ENCODE peak calls at places on chromosomes 13 and 19, in five cellular contexts. I, Z, J, E and P are unnamed samples.

GRCh38 chr19:45717983-45718650 is 12.6 kb downstream of the FBXO46 start:
- DNase-seq in I (no peak), Z (no peak), J (no peak), E (no peak), P (peak; percentile 83)

GRCh38 chr19:39941615-39942507 is 7.4 kb upstream of the FCGBP start:
- DNase-seq in I (no peak), Z (no peak), J (no peak), E (no peak), P (no peak)

GRCh38 chr13:83340170-83340569 is 542.1 kb downstream of the SLITRK1 start:
- DNase-seq in I (no peak), Z (no peak), J (no peak), E (no peak), P (no peak)

GRCh38 chr13:90884066-90884465 is 463.4 kb upstream of the MIR17HG start:
- DNase-seq in I (no peak), Z (no peak), J (no peak), E (no peak), P (no peak)

GRCh38 chr13:39916330-39916729 is 260.9 kb downstream of the COG6 start:
- DNase-seq in I (no peak), Z (no peak), J (no peak), E (no peak), P (no peak)

GRCh38 chr19:3184847-3185481 is 766 bp upstream of the NCLN start:
- DNase-seq in I (no peak), Z (no peak), J (no peak), E (no peak), P (peak; percentile 89)

GRCh38 chr13:87676254-87677042 is 5.3 kb downstream of the SLITRK5 start:
- DNase-seq in I (peak; percentile 56), Z (peak; percentile 10), J (no peak), E (no peak), P (no peak)

GRCh38 chr13:46202188-46202795 is 9.4 kb upstream of the LRRC63 start:
- DNase-seq in I (no peak), Z (no peak), J (no peak), E (no peak), P (no peak)

GRCh38 chr13:26442541-26442940 is 114.9 kb upstream of the WASF3 start:
- DNase-seq in I (no peak), Z (no peak), J (no peak), E (no peak), P (no peak)

GRCh38 chr13:35213911-35214310 is 262.6 kb downstream of the MAB21L1 start:
- DNase-seq in I (no peak), Z (no peak), J (no peak), E (no peak), P (no peak)

GRCh38 chr13:35219021-35219420 is 257.5 kb downstream of the MAB21L1 start:
- DNase-seq in I (no peak), Z (no peak), J (no peak), E (no peak), P (no peak)
- TF ChIP-seq POLR2AphosphoS5 in I (no peak), Z (no peak), J (no peak), E (no peak), P (no peak)

DNA sequence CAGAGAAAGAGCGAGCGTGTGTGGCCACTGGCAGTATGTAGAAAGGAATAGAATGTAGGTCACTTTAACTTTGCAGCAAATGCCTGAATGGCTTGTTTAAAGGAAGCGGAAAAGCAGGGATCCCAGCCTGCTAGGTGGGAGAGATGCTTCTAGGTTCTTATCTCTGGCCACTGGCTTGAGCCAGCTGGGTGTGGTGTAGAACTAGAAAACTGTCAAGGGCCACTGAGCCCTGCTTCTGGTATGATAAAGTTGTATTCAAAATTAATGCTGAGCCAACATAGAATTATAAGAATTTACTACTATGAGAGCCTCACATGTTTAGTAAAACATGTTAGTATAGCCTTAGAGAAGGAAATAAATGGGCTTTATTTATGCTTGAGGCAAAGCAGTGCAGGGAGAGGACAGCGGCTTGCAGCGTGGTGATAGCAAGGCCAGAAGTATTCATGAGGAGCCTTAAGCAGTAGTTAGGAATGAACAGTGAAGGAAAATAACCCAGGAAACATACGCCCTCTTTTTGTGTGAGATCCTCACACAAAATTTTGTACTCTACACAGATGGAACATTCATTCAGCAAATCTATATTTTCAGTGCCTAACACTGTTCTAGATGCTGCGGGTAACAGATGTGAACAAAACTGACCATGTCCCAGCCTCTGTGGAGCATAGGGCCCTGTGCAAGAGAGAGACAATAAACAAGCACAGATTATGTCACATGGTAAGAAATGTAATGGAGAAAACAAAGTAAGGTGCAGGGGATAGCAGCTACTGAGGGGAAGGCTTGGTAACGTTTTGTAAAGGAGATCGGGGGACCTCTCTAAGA is 863.2 kb downstream of the DIAPH3 start:
- DNase-seq in I (no peak), Z (no peak), J (no peak), E (no peak), P (no peak)
- TF ChIP-seq POLR2AphosphoS5 in I (no peak), Z (no peak), J (no peak), E (no peak), P (no peak)

GRCh38 chr13:100089633-100090032 is 740 bp downstream of the PCCA start:
- DNase-seq in I (no peak), Z (no peak), J (no peak), E (no peak), P (no peak)

GRCh38 chr13:100090861-100091260 is 2.0 kb downstream of the PCCA start:
- DNase-seq in I (no peak), Z (no peak), J (no peak), E (no peak), P (no peak)

GRCh38 chr13:100088282-100088647 is 628 bp upstream of the PCCA start:
- DNase-seq in I (peak; percentile 55), Z (no peak), J (no peak), E (no peak), P (no peak)

GRCh38 chr13:100088648-100089601 is at the start of gene PCCA:
- DNase-seq in I (peak; percentile 99), Z (peak; percentile 93), J (peak; percentile 97), E (peak; percentile 93), P (peak; percentile 96)
- TF ChIP-seq POLR2AphosphoS5 in I (peak; percentile 66), Z (peak; percentile 41), J (no peak), E (peak; percentile 79), P (peak; percentile 79)

GRCh38 chr19:54209748-54210494 is 9.3 kb downstream of the RPS9 start:
- DNase-seq in I (no peak), Z (no peak), J (peak; percentile 79), E (peak; percentile 98), P (no peak)
- TF ChIP-seq POLR2AphosphoS5 in I (peak; percentile 17), Z (peak; percentile 88), J (no peak), E (no peak), P (no peak)

GRCh38 chr13:32731576-32731975 is 145.3 kb downstream of the PDS5B start:
- DNase-seq in I (no peak), Z (no peak), J (no peak), E (no peak), P (no peak)
- TF ChIP-seq POLR2AphosphoS5 in I (no peak), Z (no peak), J (no peak), E (no peak), P (no peak)

GRCh38 chr13:110106726-110107125 is 200.2 kb downstream of the COL4A1 start:
- DNase-seq in I (no peak), Z (no peak), J (peak; percentile 68), E (no peak), P (no peak)
- TF ChIP-seq POLR2AphosphoS5 in I (no peak), Z (no peak), J (no peak), E (no peak), P (no peak)